ENCODE peak calls at places on chromosomes 1 and 21, in eight cellular contexts. One of them, this sample, is unnamed. For H3K4me1, H3K36me3 and H3K27me3, the result is how much of the 10 kb centered on the place peaks cover.

GRCh38 chr1:239872554-239872953 is 219.1 kb upstream of the FMN2 start:
- DNase-seq in small intestine: no peak
- DNase-seq in lower lobe of right lung: no peak
- DNase-seq in lung: no peak
- DNase-seq in CD8-positive, alpha-beta memory T cell: no peak
- DNase-seq in uterus: no peak
- DNase-seq in breast epithelium: no peak
- DNase-seq in GM23248: no peak
- DNase-seq in this sample: no peak

GRCh38 chr1:53949651-53950050 is 3.5 kb downstream of the LRRC42 start:
- DNase-seq in GM23248: no peak
- DNase-seq in uterus: no peak
- DNase-seq in breast epithelium: no peak
- DNase-seq in lung: no peak
- DNase-seq in lower lobe of right lung: no peak
- DNase-seq in CD8-positive, alpha-beta memory T cell: no peak
- DNase-seq in small intestine: no peak
- DNase-seq in this sample: no peak

GRCh38 chr1:191831572-191831971 is 326.7 kb upstream of the RGS18 start:
- DNase-seq in CD8-positive, alpha-beta memory T cell: no peak
- DNase-seq in small intestine: no peak
- DNase-seq in GM23248: no peak
- DNase-seq in uterus: no peak
- DNase-seq in lower lobe of right lung: no peak
- DNase-seq in breast epithelium: no peak
- DNase-seq in lung: no peak
- DNase-seq in this sample: no peak

GRCh38 chr1:216824511-216824910 is 101.3 kb upstream of the ESRRG start:
- DNase-seq in small intestine: no peak
- DNase-seq in uterus: no peak
- DNase-seq in breast epithelium: no peak
- DNase-seq in GM23248: no peak
- DNase-seq in CD8-positive, alpha-beta memory T cell: no peak
- DNase-seq in lower lobe of right lung: no peak
- DNase-seq in lung: no peak
- DNase-seq in this sample: no peak

GRCh38 chr21:44699502-44700001 is 2.6 kb downstream of the KRTAP10-12 start:
- DNase-seq in lower lobe of right lung: no peak
- DNase-seq in small intestine: no peak
- DNase-seq in breast epithelium: no peak
- DNase-seq in CD8-positive, alpha-beta memory T cell: no peak
- DNase-seq in GM23248: no peak
- DNase-seq in uterus: no peak
- DNase-seq in lung: peak
- DNase-seq in this sample: no peak

GRCh38 chr1:185453496-185454192 is 136.6 kb upstream of the IVNS1ABP start:
- DNase-seq in GM23248: peak
- DNase-seq in small intestine: no peak
- DNase-seq in CD8-positive, alpha-beta memory T cell: no peak
- DNase-seq in lung: no peak
- DNase-seq in lower lobe of right lung: no peak
- DNase-seq in uterus: no peak
- DNase-seq in breast epithelium: no peak
- DNase-seq in this sample: no peak

GRCh38 chr1:194069168-194069830 is 882.9 kb upstream of the B3GALT2 start:
- DNase-seq in lung: no peak
- DNase-seq in GM23248: no peak
- DNase-seq in lower lobe of right lung: peak
- DNase-seq in small intestine: no peak
- DNase-seq in CD8-positive, alpha-beta memory T cell: no peak
- DNase-seq in uterus: peak
- DNase-seq in breast epithelium: no peak
- DNase-seq in this sample: no peak

GRCh38 chr1:201488817-201489581 is 17.9 kb downstream of the CSRP1 start:
- DNase-seq in GM23248: peak
- DNase-seq in small intestine: no peak
- DNase-seq in uterus: peak
- DNase-seq in lower lobe of right lung: peak
- DNase-seq in CD8-positive, alpha-beta memory T cell: no peak
- DNase-seq in breast epithelium: no peak
- DNase-seq in lung: peak
- DNase-seq in this sample: no peak

GRCh38 chr1:20212685-20213331 is 26.5 kb upstream of the PLA2G2C start:
- DNase-seq in CD8-positive, alpha-beta memory T cell: peak
- DNase-seq in lung: peak
- DNase-seq in uterus: peak
- DNase-seq in small intestine: peak
- DNase-seq in GM23248: peak
- DNase-seq in lower lobe of right lung: peak
- DNase-seq in breast epithelium: peak
- DNase-seq in this sample: peak

GRCh38 chr1:229579101-229579651 is 20.7 kb upstream of the ABCB10 start:
- DNase-seq in GM23248: peak
- DNase-seq in breast epithelium: no peak
- DNase-seq in lung: no peak
- DNase-seq in lower lobe of right lung: no peak
- DNase-seq in small intestine: no peak
- DNase-seq in CD8-positive, alpha-beta memory T cell: no peak
- DNase-seq in uterus: no peak
- DNase-seq in this sample: no peak

GRCh38 chr21:46622226-46622625 is 13.2 kb upstream of the PRMT2 start:
- DNase-seq in small intestine: peak
- DNase-seq in CD8-positive, alpha-beta memory T cell: peak
- DNase-seq in uterus: no peak
- DNase-seq in lower lobe of right lung: peak
- DNase-seq in breast epithelium: no peak
- DNase-seq in GM23248: no peak
- DNase-seq in lung: no peak
- DNase-seq in this sample: no peak

GRCh38 chr1:20936621-20937020 is 149.5 kb upstream of the HP1BP3 start:
- DNase-seq in small intestine: no peak
- DNase-seq in CD8-positive, alpha-beta memory T cell: no peak
- DNase-seq in breast epithelium: no peak
- DNase-seq in GM23248: no peak
- DNase-seq in lung: no peak
- DNase-seq in lower lobe of right lung: no peak
- DNase-seq in uterus: no peak
- DNase-seq in this sample: no peak

GRCh38 chr1:202107321-202107761 is 15.4 kb upstream of the GPR37L1 start:
- DNase-seq in GM23248: no peak
- DNase-seq in CD8-positive, alpha-beta memory T cell: no peak
- DNase-seq in lung: peak
- DNase-seq in breast epithelium: peak
- DNase-seq in small intestine: peak
- DNase-seq in uterus: no peak
- DNase-seq in lower lobe of right lung: peak
- DNase-seq in this sample: no peak

GRCh38 chr1:40036574-40036973 is 4.0 kb upstream of the CAP1 start:
- DNase-seq in small intestine: no peak
- DNase-seq in uterus: peak
- DNase-seq in lung: no peak
- DNase-seq in GM23248: peak
- DNase-seq in lower lobe of right lung: no peak
- DNase-seq in breast epithelium: no peak
- DNase-seq in CD8-positive, alpha-beta memory T cell: no peak
- DNase-seq in this sample: no peak

GRCh38 chr1:2861143-2861987 is 59.9 kb upstream of the TTC34 start:
- DNase-seq in lung: no peak
- DNase-seq in small intestine: no peak
- DNase-seq in breast epithelium: no peak
- DNase-seq in CD8-positive, alpha-beta memory T cell: no peak
- DNase-seq in lower lobe of right lung: peak
- DNase-seq in GM23248: no peak
- DNase-seq in uterus: no peak
- DNase-seq in this sample: no peak

DNA sequence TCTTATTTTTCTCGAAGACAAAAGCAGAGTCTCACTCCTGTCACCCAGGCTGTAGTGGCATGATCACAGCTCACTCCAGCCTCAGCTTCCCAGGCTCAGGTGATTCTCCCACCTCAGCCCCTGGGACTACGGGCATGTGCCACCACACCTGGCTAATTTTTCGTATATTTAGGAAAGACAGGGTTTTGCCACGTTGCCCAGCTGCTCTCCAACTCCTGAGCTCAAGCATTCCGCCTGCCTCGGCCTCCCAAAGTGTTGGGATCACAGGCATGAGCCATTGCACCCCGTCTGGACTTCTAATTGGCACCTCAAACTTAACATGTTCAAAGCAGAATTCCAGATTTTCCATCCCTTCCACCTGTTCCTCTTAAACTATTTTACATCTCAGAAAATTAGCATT is 19.0 kb upstream of the LRRC8C start:
- DNase-seq in CD8-positive, alpha-beta memory T cell: no peak
- DNase-seq in lower lobe of right lung: no peak
- DNase-seq in uterus: no peak
- DNase-seq in breast epithelium: no peak
- DNase-seq in lung: no peak
- DNase-seq in small intestine: no peak
- DNase-seq in GM23248: no peak
- DNase-seq in this sample: no peak
- H3K4me1 ChIP-seq in CD8-positive, alpha-beta memory T cell: under half
- H3K4me1 ChIP-seq in lower lobe of right lung: under half
- H3K4me1 ChIP-seq in uterus: under half
- H3K4me1 ChIP-seq in breast epithelium: under half
- H3K4me1 ChIP-seq in lung: under half
- H3K4me1 ChIP-seq in small intestine: under half
- H3K4me1 ChIP-seq in GM23248: under half
- H3K4me1 ChIP-seq in this sample: under half

GRCh38 chr21:41451753-41452676 is 26.0 kb downstream of the MX1 start:
- DNase-seq in uterus: no peak
- DNase-seq in breast epithelium: no peak
- DNase-seq in small intestine: no peak
- DNase-seq in CD8-positive, alpha-beta memory T cell: no peak
- DNase-seq in GM23248: no peak
- DNase-seq in lung: no peak
- DNase-seq in lower lobe of right lung: no peak
- DNase-seq in this sample: no peak
- H3K36me3 ChIP-seq in uterus: under half
- H3K36me3 ChIP-seq in breast epithelium: under half
- H3K36me3 ChIP-seq in small intestine: under half
- H3K36me3 ChIP-seq in CD8-positive, alpha-beta memory T cell: under half
- H3K36me3 ChIP-seq in GM23248: under half
- H3K36me3 ChIP-seq in lung: under half
- H3K36me3 ChIP-seq in lower lobe of right lung: half or more
- H3K36me3 ChIP-seq in this sample: under half

GRCh38 chr21:32412998-32413504 is 545 bp downstream of the EVA1C start:
- DNase-seq in small intestine: peak
- DNase-seq in GM23248: no peak
- DNase-seq in uterus: peak
- DNase-seq in lower lobe of right lung: peak
- DNase-seq in breast epithelium: peak
- DNase-seq in lung: peak
- DNase-seq in CD8-positive, alpha-beta memory T cell: no peak
- DNase-seq in this sample: no peak

GRCh38 chr21:32415451-32415850 is 2.9 kb downstream of the EVA1C start:
- DNase-seq in lower lobe of right lung: no peak
- DNase-seq in GM23248: no peak
- DNase-seq in lung: no peak
- DNase-seq in uterus: no peak
- DNase-seq in breast epithelium: no peak
- DNase-seq in CD8-positive, alpha-beta memory T cell: no peak
- DNase-seq in small intestine: no peak
- DNase-seq in this sample: peak

GRCh38 chr21:32414579-32415358 is 2.3 kb downstream of the EVA1C start:
- DNase-seq in GM23248: peak
- DNase-seq in uterus: no peak
- DNase-seq in lower lobe of right lung: no peak
- DNase-seq in breast epithelium: no peak
- DNase-seq in lung: no peak
- DNase-seq in CD8-positive, alpha-beta memory T cell: no peak
- DNase-seq in small intestine: no peak
- DNase-seq in this sample: no peak

GRCh38 chr21:32412162-32412997 is at the start of gene EVA1C:
- DNase-seq in lung: peak
- DNase-seq in small intestine: peak
- DNase-seq in GM23248: peak
- DNase-seq in uterus: peak
- DNase-seq in lower lobe of right lung: peak
- DNase-seq in CD8-positive, alpha-beta memory T cell: peak
- DNase-seq in breast epithelium: peak
- DNase-seq in this sample: no peak

DNA sequence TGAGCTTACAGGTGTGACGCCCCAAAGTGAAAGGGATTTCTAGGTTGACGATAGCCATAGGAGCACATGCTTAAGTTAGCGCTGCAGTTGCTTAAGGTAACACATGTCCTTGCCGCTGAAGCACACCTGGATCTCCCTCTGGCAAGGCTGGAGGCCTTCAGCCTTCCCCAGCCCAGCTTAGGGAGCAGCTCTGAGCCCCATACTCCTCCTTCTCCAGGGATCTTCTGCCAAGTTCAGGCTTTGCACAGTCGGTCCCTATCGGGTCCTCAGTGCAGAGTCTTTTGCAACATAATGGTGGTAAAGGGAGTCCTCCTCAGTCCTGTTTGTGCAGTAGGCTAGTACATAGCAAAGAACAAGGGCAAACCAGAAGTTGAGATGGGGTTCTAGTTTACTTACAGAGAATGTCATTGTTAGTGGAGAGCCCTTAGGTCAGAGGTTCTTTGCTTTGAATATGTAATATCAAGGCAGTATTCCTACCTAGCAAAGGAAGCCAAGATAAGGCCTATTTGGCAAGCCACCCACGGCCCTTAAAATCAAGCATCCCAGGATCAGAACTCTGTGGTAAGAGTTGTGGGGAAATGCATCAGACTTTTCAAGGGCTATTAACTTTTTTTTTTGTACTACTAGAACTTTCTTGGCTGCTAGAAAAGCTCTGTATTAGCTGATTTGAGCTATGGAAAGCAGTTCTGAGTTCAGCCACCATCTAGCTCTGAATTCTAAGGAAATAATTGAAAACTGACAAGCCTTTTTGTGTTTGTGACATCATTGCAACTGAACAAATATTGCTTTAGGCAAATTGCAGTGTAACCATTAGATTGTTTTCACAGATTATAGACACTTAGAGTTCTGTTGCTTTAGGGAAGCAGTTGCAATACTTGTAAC is 1.4 kb downstream of the EVA1C start:
- DNase-seq in lower lobe of right lung: peak
- DNase-seq in CD8-positive, alpha-beta memory T cell: no peak
- DNase-seq in small intestine: peak
- DNase-seq in breast epithelium: no peak
- DNase-seq in uterus: peak
- DNase-seq in GM23248: peak
- DNase-seq in lung: peak
- DNase-seq in this sample: peak
- H3K27me3 ChIP-seq in lower lobe of right lung: under half
- H3K27me3 ChIP-seq in CD8-positive, alpha-beta memory T cell: under half
- H3K27me3 ChIP-seq in small intestine: under half
- H3K27me3 ChIP-seq in breast epithelium: under half
- H3K27me3 ChIP-seq in uterus: under half
- H3K27me3 ChIP-seq in GM23248: under half
- H3K27me3 ChIP-seq in lung: under half
- H3K27me3 ChIP-seq in this sample: under half

DNA sequence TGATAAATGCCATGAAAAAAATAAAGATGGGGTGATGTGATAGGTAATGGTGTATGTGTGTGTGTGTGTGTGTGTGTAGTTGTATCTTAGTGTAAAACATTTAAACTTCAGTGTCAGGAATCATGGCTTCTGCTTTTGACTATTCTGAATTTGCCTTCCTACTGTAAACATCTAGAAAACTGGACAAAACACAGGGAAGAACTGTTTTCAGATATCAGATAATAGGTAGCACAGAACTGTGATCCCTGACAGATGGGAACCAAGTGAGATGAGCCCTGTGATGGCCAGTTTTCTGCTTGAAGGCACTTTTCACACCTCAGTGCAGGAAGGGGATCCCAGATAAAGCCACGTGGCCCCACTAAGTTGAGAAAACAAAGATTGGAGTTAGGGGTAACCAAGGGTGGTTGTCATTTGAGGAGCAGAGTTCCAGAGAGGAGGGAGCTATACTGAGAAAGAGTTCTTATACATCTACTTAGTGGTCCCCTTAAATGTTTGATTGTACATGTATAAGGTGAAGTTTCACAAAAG is 17.3 kb downstream of the DYRK1A start:
- DNase-seq in breast epithelium: no peak
- DNase-seq in lung: no peak
- DNase-seq in uterus: no peak
- DNase-seq in lower lobe of right lung: no peak
- DNase-seq in CD8-positive, alpha-beta memory T cell: no peak
- DNase-seq in GM23248: no peak
- DNase-seq in small intestine: no peak
- DNase-seq in this sample: no peak
- H3K4me1 ChIP-seq in breast epithelium: under half
- H3K4me1 ChIP-seq in lung: under half
- H3K4me1 ChIP-seq in uterus: under half
- H3K4me1 ChIP-seq in lower lobe of right lung: half or more
- H3K4me1 ChIP-seq in CD8-positive, alpha-beta memory T cell: half or more
- H3K4me1 ChIP-seq in GM23248: under half
- H3K4me1 ChIP-seq in small intestine: under half
- H3K4me1 ChIP-seq in this sample: under half

This sample was measured in HAP-1.